ENCODE peak calls at places on chromosome 7, in eight cellular contexts. One of them, this sample, is unnamed.

GRCh38 chr7:14071045-14071444 is 81.6 kb upstream of the ETV1 start:
- DNase-seq in Daoy: no peak
- DNase-seq in H54: no peak
- DNase-seq in AG20443: no peak
- DNase-seq in HEK293T: no peak
- DNase-seq in A549: no peak
- DNase-seq in stimulated activated CD4-positive, alpha-beta T cell treated with anti-CD3 and anti-CD28 coated beads, Interleukin-2, amount 100 ng/mL, for 24 hours: no peak
- DNase-seq in NCI-H82: peak; percentile 39
- DNase-seq in this sample: no peak

GRCh38 chr7:71595176-71595575 is 463.2 kb downstream of the GALNT17 start:
- DNase-seq in Daoy: no peak
- DNase-seq in H54: no peak
- DNase-seq in AG20443: no peak
- DNase-seq in HEK293T: no peak
- DNase-seq in A549: no peak
- DNase-seq in stimulated activated CD4-positive, alpha-beta T cell treated with anti-CD3 and anti-CD28 coated beads, Interleukin-2, amount 100 ng/mL, for 24 hours: no peak
- DNase-seq in NCI-H82: no peak
- DNase-seq in this sample: no peak

GRCh38 chr7:116232920-116233319 is 22.6 kb downstream of the TES start:
- DNase-seq in Daoy: no peak
- DNase-seq in H54: no peak
- DNase-seq in AG20443: no peak
- DNase-seq in HEK293T: no peak
- DNase-seq in A549: no peak
- DNase-seq in stimulated activated CD4-positive, alpha-beta T cell treated with anti-CD3 and anti-CD28 coated beads, Interleukin-2, amount 100 ng/mL, for 24 hours: no peak
- DNase-seq in NCI-H82: peak; percentile 1
- DNase-seq in this sample: no peak

GRCh38 chr7:150860291-150860977 is 8.1 kb downstream of the AOC1 start:
- DNase-seq in Daoy: no peak
- DNase-seq in H54: no peak
- DNase-seq in AG20443: no peak
- DNase-seq in HEK293T: no peak
- DNase-seq in A549: no peak
- DNase-seq in stimulated activated CD4-positive, alpha-beta T cell treated with anti-CD3 and anti-CD28 coated beads, Interleukin-2, amount 100 ng/mL, for 24 hours: no peak
- DNase-seq in NCI-H82: no peak
- DNase-seq in this sample: peak; percentile 49

GRCh38 chr7:67487316-67487715 is 490.7 kb downstream of the TYW1 start:
- DNase-seq in Daoy: no peak
- DNase-seq in H54: no peak
- DNase-seq in AG20443: no peak
- DNase-seq in HEK293T: no peak
- DNase-seq in A549: no peak
- DNase-seq in stimulated activated CD4-positive, alpha-beta T cell treated with anti-CD3 and anti-CD28 coated beads, Interleukin-2, amount 100 ng/mL, for 24 hours: no peak
- DNase-seq in NCI-H82: no peak
- DNase-seq in this sample: peak; percentile 87

GRCh38 chr7:130151591-130152269 is 53.5 kb downstream of the TMEM209 start:
- DNase-seq in Daoy: peak; percentile 27
- DNase-seq in H54: no peak
- DNase-seq in AG20443: no peak
- DNase-seq in HEK293T: no peak
- DNase-seq in A549: peak; percentile 29
- DNase-seq in stimulated activated CD4-positive, alpha-beta T cell treated with anti-CD3 and anti-CD28 coated beads, Interleukin-2, amount 100 ng/mL, for 24 hours: peak; percentile 35
- DNase-seq in NCI-H82: no peak
- DNase-seq in this sample: no peak

GRCh38 chr7:157762824-157763223 is 426.0 kb downstream of the DNAJB6 start:
- DNase-seq in Daoy: no peak
- DNase-seq in H54: no peak
- DNase-seq in AG20443: no peak
- DNase-seq in HEK293T: no peak
- DNase-seq in A549: no peak
- DNase-seq in stimulated activated CD4-positive, alpha-beta T cell treated with anti-CD3 and anti-CD28 coated beads, Interleukin-2, amount 100 ng/mL, for 24 hours: no peak
- DNase-seq in NCI-H82: no peak
- DNase-seq in this sample: no peak

GRCh38 chr7:147595076-147595475 is 995.5 kb upstream of the C7orf33 start:
- DNase-seq in Daoy: no peak
- DNase-seq in H54: no peak
- DNase-seq in AG20443: no peak
- DNase-seq in HEK293T: no peak
- DNase-seq in A549: no peak
- DNase-seq in stimulated activated CD4-positive, alpha-beta T cell treated with anti-CD3 and anti-CD28 coated beads, Interleukin-2, amount 100 ng/mL, for 24 hours: no peak
- DNase-seq in NCI-H82: no peak
- DNase-seq in this sample: no peak

GRCh38 chr7:30027065-30027456 is 559 bp upstream of the FKBP14 start:
- DNase-seq in Daoy: peak; percentile 69
- DNase-seq in H54: peak; percentile 45
- DNase-seq in AG20443: peak; percentile 13
- DNase-seq in HEK293T: peak; percentile 8
- DNase-seq in A549: peak; percentile 59
- DNase-seq in stimulated activated CD4-positive, alpha-beta T cell treated with anti-CD3 and anti-CD28 coated beads, Interleukin-2, amount 100 ng/mL, for 24 hours: no peak
- DNase-seq in NCI-H82: peak; percentile 44
- DNase-seq in this sample: no peak